ENCODE peak calls at places on chromosomes 16 and 17, in four cellular contexts. Q is body of pancreas, R is nucleus accumbens, K is osteocyte. G is an unnamed sample.
A peak's percentile ranks its signal among the peaks of the same experiment; 100 is the strongest.

GRCh38 chr17:21223086-21223485 is 9.1 kb upstream of the TMEM11 start:
- DNase-seq in Q (no peak), R (no peak), K (no peak), G (no peak)

GRCh38 chr16:14301150-14302030 is 230.3 kb downstream of the MRTFB start:
- DNase-seq in K (no peak), R (peak; percentile 21), Q (peak; percentile 76), G (no peak)

GRCh38 chr17:28258347-28258887 is 60.6 kb upstream of the TMEM97 start:
- DNase-seq in K (no peak), R (no peak), Q (peak; percentile 69), G (no peak)

GRCh38 chr16:14097182-14097951 is 26.2 kb downstream of the MRTFB start:
- DNase-seq in Q (peak; percentile 90), K (no peak), R (no peak), G (no peak)

GRCh38 chr17:72952220-72952619 is 140.3 kb downstream of the SLC39A11 start:
- DNase-seq in Q (no peak), K (no peak), R (no peak), G (no peak)

GRCh38 chr16:59880626-59881025 is 1146.5 kb upstream of the GOT2 start:
- DNase-seq in R (no peak), K (no peak), Q (no peak), G (no peak)

GRCh38 chr17:68248886-68249872 is 1.3 kb downstream of the AMZ2 start:
- DNase-seq in Q (no peak), R (no peak), K (peak; percentile 32), G (peak; percentile 44)

GRCh38 chr17:78591263-78591671 is 14.1 kb upstream of the DNAH17 start:
- DNase-seq in K (no peak), Q (no peak), R (no peak), G (no peak)

GRCh38 chr16:67158637-67159600 is 790 bp downstream of the TRADD start:
- DNase-seq in Q (peak; percentile 56), R (no peak), K (no peak), G (no peak)

GRCh38 chr17:80291691-80292487 is 31.2 kb downstream of the RNF213 start:
- DNase-seq in R (no peak), Q (no peak), K (no peak), G (no peak)

GRCh38 chr17:2214047-2214717 is 89.4 kb downstream of the SMG6 start:
- DNase-seq in K (no peak), Q (peak; percentile 36), R (peak; percentile 34), G (no peak)

GRCh38 chr16:19980866-19981265 is 92.8 kb downstream of the GPR139 start:
- DNase-seq in K (no peak), R (no peak), Q (peak; percentile 7), G (peak; percentile 4)

GRCh38 chr17:7838291-7839075 is 4.5 kb downstream of the KDM6B start:
- DNase-seq in R (no peak), K (no peak), Q (peak; percentile 73), G (peak; percentile 85)

GRCh38 chr17:72145562-72145961 is 24.7 kb downstream of the SOX9 start:
- DNase-seq in Q (no peak), R (no peak), K (no peak), G (no peak)

GRCh38 chr17:57943140-57943539 is 12.1 kb downstream of the CUEDC1 start:
- DNase-seq in Q (no peak), R (no peak), K (no peak), G (no peak)

GRCh38 chr17:15279011-15279477 is 13.9 kb upstream of the PMP22 start:
- DNase-seq in R (no peak), Q (no peak), K (no peak), G (no peak)

GRCh38 chr16:52569296-52569695 is 22.4 kb upstream of the TOX3 start:
- DNase-seq in Q (no peak), K (no peak), R (no peak), G (no peak)

GRCh38 chr17:80313160-80313829 is 52.6 kb downstream of the RNF213 start:
- DNase-seq in R (no peak), Q (no peak), K (no peak), G (no peak)

GRCh38 chr17:71378741-71379140 is 742.1 kb upstream of the SOX9 start:
- DNase-seq in Q (no peak), R (no peak), K (no peak), G (no peak)

GRCh38 chr17:18371455-18371854 is 6.1 kb upstream of the EVPLL start:
- DNase-seq in R (no peak), K (no peak), Q (no peak), G (no peak)

GRCh38 chr16:4800290-4801041 is 2.0 kb downstream of the ROGDI start:
- DNase-seq in K (no peak), Q (peak; percentile 84), R (peak; percentile 70), G (peak; percentile 74)

GRCh38 chr16:27400751-27401620 is 988 bp upstream of the IL21R start:
- DNase-seq in Q (no peak), R (no peak), K (no peak), G (no peak)

GRCh38 chr17:1485311-1485747 is 7.2 kb downstream of the MYO1C start:
- DNase-seq in Q (peak; percentile 32), R (no peak), K (no peak), G (no peak)

GRCh38 chr17:46982577-46982976 is 3.5 kb upstream of the RPRML start:
- DNase-seq in Q (no peak), R (no peak), K (no peak), G (no peak)

GRCh38 chr17:38797828-38798227 is 1.5 kb downstream of the PIP4K2B start:
- DNase-seq in K (no peak), Q (no peak), R (no peak), G (no peak)

GRCh38 chr17:8628172-8628571 is 2.4 kb downstream of the MYH10 start:
- DNase-seq in Q (no peak), R (no peak), K (no peak), G (no peak)

GRCh38 chr17:17435323-17435722 is 41.5 kb upstream of the MED9 start:
- DNase-seq in Q (no peak), K (no peak), R (no peak), G (no peak)

GRCh38 chr17:39244016-39244599 is 18.4 kb upstream of the STAC2 start:
- DNase-seq in R (no peak), Q (no peak), K (no peak), G (peak; percentile 58)

GRCh38 chr17:78117027-78117981 is 11.3 kb downstream of the TMC6 start:
- DNase-seq in R (no peak), Q (peak; percentile 62), K (no peak), G (no peak)

GRCh38 chr17:78236362-78237127 is 5.1 kb downstream of the TMEM235 start:
- DNase-seq in Q (no peak), R (no peak), K (no peak), G (no peak)

GRCh38 chr17:77516902-77517301 is 376.1 kb downstream of the SEC14L1 start:
- DNase-seq in R (no peak), K (no peak), Q (no peak), G (no peak)

GRCh38 chr17:39663340-39663687 is 1.8 kb upstream of the TCAP start:
- DNase-seq in K (no peak), Q (no peak), R (no peak), G (no peak)

GRCh38 chr16:23504453-23505179 is 5.7 kb downstream of the GGA2 start:
- DNase-seq in R (peak; percentile 8), Q (peak; percentile 70), K (no peak), G (no peak)

GRCh38 chr16:339680-340079 is 12.8 kb downstream of the AXIN1 start:
- DNase-seq in K (no peak), Q (no peak), R (no peak), G (no peak)